ENCODE peak calls at places on chromosomes 5 and 9, in six cellular contexts. One of them, this sample, is unnamed.

GRCh38 chr5:170028124-170028523 is 47.8 kb upstream of the INSYN2B start:
- DNase-seq in hepatocyte: no peak
- DNase-seq in fibroblast of lung: no peak
- DNase-seq in OCI-LY7: no peak
- DNase-seq in stomach: no peak
- DNase-seq in brain microvascular endothelial cell: no peak
- DNase-seq in this sample: no peak

GRCh38 chr9:111740739-111741138 is 54.0 kb downstream of the SHOC1 start:
- DNase-seq in hepatocyte: no peak
- DNase-seq in fibroblast of lung: no peak
- DNase-seq in OCI-LY7: no peak
- DNase-seq in stomach: no peak
- DNase-seq in brain microvascular endothelial cell: no peak
- DNase-seq in this sample: no peak

GRCh38 chr9:96382175-96382574 is 1.3 kb downstream of the SLC35D2 start:
- DNase-seq in hepatocyte: no peak
- DNase-seq in fibroblast of lung: peak
- DNase-seq in OCI-LY7: no peak
- DNase-seq in stomach: no peak
- DNase-seq in brain microvascular endothelial cell: peak
- DNase-seq in this sample: no peak

GRCh38 chr5:5018560-5018935 is 121.6 kb upstream of the ADAMTS16 start:
- DNase-seq in hepatocyte: no peak
- DNase-seq in fibroblast of lung: peak
- DNase-seq in OCI-LY7: no peak
- DNase-seq in stomach: no peak
- DNase-seq in brain microvascular endothelial cell: peak
- DNase-seq in this sample: no peak

GRCh38 chr5:69415584-69415958 is 655 bp downstream of the MARVELD2 start:
- DNase-seq in hepatocyte: peak
- DNase-seq in fibroblast of lung: no peak
- DNase-seq in OCI-LY7: no peak
- DNase-seq in stomach: peak
- DNase-seq in brain microvascular endothelial cell: no peak
- DNase-seq in this sample: no peak

GRCh38 chr9:125795970-125796596 is 48.9 kb downstream of the PBX3 start:
- DNase-seq in hepatocyte: no peak
- DNase-seq in fibroblast of lung: no peak
- DNase-seq in OCI-LY7: no peak
- DNase-seq in stomach: no peak
- DNase-seq in brain microvascular endothelial cell: no peak
- DNase-seq in this sample: no peak

GRCh38 chr9:36770025-36770424 is 197.3 kb downstream of the MELK start:
- DNase-seq in hepatocyte: no peak
- DNase-seq in fibroblast of lung: no peak
- DNase-seq in OCI-LY7: no peak
- DNase-seq in stomach: no peak
- DNase-seq in brain microvascular endothelial cell: no peak
- DNase-seq in this sample: no peak

GRCh38 chr5:10703676-10704075 is 57.4 kb downstream of the DAP start:
- DNase-seq in hepatocyte: no peak
- DNase-seq in fibroblast of lung: no peak
- DNase-seq in OCI-LY7: no peak
- DNase-seq in stomach: peak
- DNase-seq in brain microvascular endothelial cell: no peak
- DNase-seq in this sample: peak

GRCh38 chr5:14489643-14490042 is 91.9 kb upstream of the OTULINL start:
- DNase-seq in hepatocyte: no peak
- DNase-seq in fibroblast of lung: no peak
- DNase-seq in OCI-LY7: no peak
- DNase-seq in stomach: no peak
- DNase-seq in brain microvascular endothelial cell: no peak
- DNase-seq in this sample: no peak

GRCh38 chr5:50934343-50934742 is 267.9 kb downstream of the PARP8 start:
- DNase-seq in hepatocyte: no peak
- DNase-seq in fibroblast of lung: no peak
- DNase-seq in OCI-LY7: no peak
- DNase-seq in stomach: no peak
- DNase-seq in brain microvascular endothelial cell: no peak
- DNase-seq in this sample: no peak

GRCh38 chr5:88827997-88828396 is 55.0 kb downstream of the MEF2C start:
- DNase-seq in hepatocyte: no peak
- DNase-seq in fibroblast of lung: peak
- DNase-seq in OCI-LY7: no peak
- DNase-seq in stomach: no peak
- DNase-seq in brain microvascular endothelial cell: no peak
- DNase-seq in this sample: no peak

GRCh38 chr9:119868694-119869093 is 499.5 kb upstream of the BRINP1 start:
- DNase-seq in hepatocyte: peak
- DNase-seq in fibroblast of lung: no peak
- DNase-seq in OCI-LY7: no peak
- DNase-seq in stomach: peak
- DNase-seq in brain microvascular endothelial cell: no peak
- DNase-seq in this sample: no peak

GRCh38 chr9:2630158-2630557 is 8.6 kb downstream of the VLDLR start:
- DNase-seq in hepatocyte: no peak
- DNase-seq in fibroblast of lung: no peak
- DNase-seq in OCI-LY7: no peak
- DNase-seq in stomach: no peak
- DNase-seq in brain microvascular endothelial cell: no peak
- DNase-seq in this sample: no peak

GRCh38 chr5:130109152-130109551 is 204.9 kb downstream of the CHSY3 start:
- DNase-seq in hepatocyte: peak
- DNase-seq in fibroblast of lung: peak
- DNase-seq in OCI-LY7: peak
- DNase-seq in stomach: no peak
- DNase-seq in brain microvascular endothelial cell: no peak
- DNase-seq in this sample: no peak

GRCh38 chr9:99505915-99506314 is 283.8 kb downstream of the SEC61B start:
- DNase-seq in hepatocyte: no peak
- DNase-seq in fibroblast of lung: peak
- DNase-seq in OCI-LY7: no peak
- DNase-seq in stomach: no peak
- DNase-seq in brain microvascular endothelial cell: no peak
- DNase-seq in this sample: no peak

GRCh38 chr5:171521219-171521633 is 101.8 kb downstream of the FGF18 start:
- DNase-seq in hepatocyte: peak
- DNase-seq in fibroblast of lung: peak
- DNase-seq in OCI-LY7: no peak
- DNase-seq in stomach: no peak
- DNase-seq in brain microvascular endothelial cell: peak
- DNase-seq in this sample: no peak

GRCh38 chr9:7780261-7780988 is 19.2 kb downstream of the DMAC1 start:
- DNase-seq in hepatocyte: peak
- DNase-seq in fibroblast of lung: peak
- DNase-seq in OCI-LY7: no peak
- DNase-seq in stomach: no peak
- DNase-seq in brain microvascular endothelial cell: peak
- DNase-seq in this sample: no peak

GRCh38 chr9:115058684-115059315 is 59.2 kb downstream of the TNC start:
- DNase-seq in hepatocyte: no peak
- DNase-seq in fibroblast of lung: peak
- DNase-seq in OCI-LY7: no peak
- DNase-seq in stomach: no peak
- DNase-seq in brain microvascular endothelial cell: peak
- DNase-seq in this sample: peak

GRCh38 chr5:179243333-179243732 is 101.9 kb downstream of the ADAMTS2 start:
- DNase-seq in hepatocyte: peak
- DNase-seq in fibroblast of lung: peak
- DNase-seq in OCI-LY7: no peak
- DNase-seq in stomach: no peak
- DNase-seq in brain microvascular endothelial cell: peak
- DNase-seq in this sample: no peak

GRCh38 chr5:72183231-72183630 is 76.0 kb downstream of the MAP1B start:
- DNase-seq in hepatocyte: no peak
- DNase-seq in fibroblast of lung: peak
- DNase-seq in OCI-LY7: no peak
- DNase-seq in stomach: no peak
- DNase-seq in brain microvascular endothelial cell: no peak
- DNase-seq in this sample: no peak

GRCh38 chr5:134175874-134176522 is 752 bp downstream of the SKP1 start:
- DNase-seq in hepatocyte: no peak
- DNase-seq in fibroblast of lung: peak
- DNase-seq in OCI-LY7: peak
- DNase-seq in stomach: peak
- DNase-seq in brain microvascular endothelial cell: peak
- DNase-seq in this sample: no peak

GRCh38 chr5:134177197-134178171 is 734 bp upstream of the SKP1 start:
- DNase-seq in hepatocyte: peak
- DNase-seq in fibroblast of lung: peak
- DNase-seq in OCI-LY7: peak
- DNase-seq in stomach: peak
- DNase-seq in brain microvascular endothelial cell: peak
- DNase-seq in this sample: peak

GRCh38 chr5:134176523-134177196 is at the start of gene SKP1:
- DNase-seq in hepatocyte: peak
- DNase-seq in fibroblast of lung: peak
- DNase-seq in OCI-LY7: peak
- DNase-seq in stomach: peak
- DNase-seq in brain microvascular endothelial cell: peak
- DNase-seq in this sample: peak

GRCh38 chr5:134171972-134172371 is 4.8 kb downstream of the SKP1 start:
- DNase-seq in hepatocyte: no peak
- DNase-seq in fibroblast of lung: no peak
- DNase-seq in OCI-LY7: no peak
- DNase-seq in stomach: peak
- DNase-seq in brain microvascular endothelial cell: no peak
- DNase-seq in this sample: no peak

DNA sequence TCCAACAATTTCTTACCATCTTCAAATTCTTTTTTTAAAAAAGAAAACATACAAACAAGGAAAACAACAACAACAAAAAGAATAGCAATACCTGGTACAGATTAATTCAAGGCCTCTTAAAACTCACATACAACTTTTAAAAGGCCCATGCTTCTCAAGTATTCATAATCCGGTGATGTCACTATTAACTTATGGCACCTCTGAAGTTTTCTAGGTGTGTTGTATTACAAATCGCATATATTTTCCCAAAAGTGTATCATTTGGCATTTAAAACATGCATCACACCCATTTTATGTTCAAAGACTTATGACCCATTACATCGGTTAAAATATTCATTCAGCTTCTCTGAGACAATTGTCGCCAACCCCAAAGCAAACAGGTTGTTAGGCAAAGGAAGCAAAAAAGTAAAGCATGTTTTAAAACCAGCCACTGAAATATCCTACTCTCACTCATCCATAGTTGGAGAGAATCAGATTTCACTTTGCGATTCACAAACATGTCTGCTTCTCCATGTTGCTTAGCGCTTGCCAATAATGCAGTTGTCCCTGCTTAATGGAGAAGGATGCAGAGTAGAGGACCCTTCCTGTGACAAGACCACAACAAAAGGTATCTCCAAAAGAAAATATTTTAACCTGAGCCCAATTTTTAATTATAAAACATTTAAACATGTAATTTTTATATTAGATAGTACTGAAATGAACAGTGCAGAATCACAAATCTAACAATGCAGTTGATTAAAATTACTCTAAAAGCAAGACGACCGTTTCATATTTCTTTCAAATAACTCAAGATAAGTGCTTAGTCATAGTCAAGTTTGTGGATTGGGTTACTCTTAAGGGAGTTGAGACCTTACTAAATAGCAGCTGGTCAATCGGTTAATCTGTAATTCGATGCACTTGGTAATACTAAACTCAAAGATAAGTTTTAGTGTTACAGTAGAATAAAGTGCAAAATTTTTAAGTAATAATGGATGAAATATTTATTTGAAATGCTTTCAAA is 1.6 kb downstream of the SKP1 start:
- DNase-seq in hepatocyte: no peak
- DNase-seq in fibroblast of lung: peak
- DNase-seq in OCI-LY7: peak
- DNase-seq in stomach: no peak
- DNase-seq in brain microvascular endothelial cell: peak
- DNase-seq in this sample: no peak
- H3K27ac ChIP-seq in hepatocyte: peak
- H3K27ac ChIP-seq in fibroblast of lung: peak
- H3K27ac ChIP-seq in OCI-LY7: peak
- H3K27ac ChIP-seq in stomach: peak
- H3K27ac ChIP-seq in brain microvascular endothelial cell: peak
- H3K27ac ChIP-seq in this sample: no peak

DNA sequence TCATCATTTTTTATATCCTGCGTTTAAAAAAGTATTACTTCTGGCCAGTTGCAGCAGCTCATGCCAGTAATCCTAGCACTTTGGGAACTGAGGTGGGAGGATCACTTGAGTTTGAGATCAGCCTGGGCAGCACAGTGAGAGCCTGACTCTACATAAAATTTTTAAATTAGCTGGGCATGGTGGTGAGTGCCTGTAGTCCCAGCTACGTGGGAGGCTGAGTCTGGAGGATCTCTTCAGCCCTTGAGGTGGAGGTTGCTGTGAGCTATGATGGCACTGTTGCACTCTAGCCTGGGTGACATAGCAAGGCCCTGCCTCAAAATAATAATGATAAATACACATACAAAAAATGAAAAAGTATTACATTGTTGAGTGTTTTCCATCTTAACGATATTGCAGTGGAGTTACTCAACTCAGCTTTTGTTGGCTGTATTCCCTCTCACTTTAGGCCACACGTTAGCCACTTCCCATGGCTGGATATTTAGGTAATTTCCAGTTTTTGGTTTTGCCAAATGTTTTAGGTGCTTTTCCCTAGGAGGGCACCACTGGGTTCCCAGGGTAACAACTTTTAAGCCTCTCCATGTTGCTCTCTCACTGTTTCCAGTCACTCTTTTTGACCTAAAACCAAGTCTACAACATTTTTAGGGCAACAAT is 20.6 kb downstream of the SHB start:
- DNase-seq in hepatocyte: no peak
- DNase-seq in fibroblast of lung: peak
- DNase-seq in OCI-LY7: no peak
- DNase-seq in stomach: no peak
- DNase-seq in brain microvascular endothelial cell: no peak
- DNase-seq in this sample: peak
- H3K27ac ChIP-seq in hepatocyte: peak
- H3K27ac ChIP-seq in fibroblast of lung: peak
- H3K27ac ChIP-seq in OCI-LY7: no peak
- H3K27ac ChIP-seq in stomach: peak
- H3K27ac ChIP-seq in brain microvascular endothelial cell: peak
- H3K27ac ChIP-seq in this sample: peak

DNA sequence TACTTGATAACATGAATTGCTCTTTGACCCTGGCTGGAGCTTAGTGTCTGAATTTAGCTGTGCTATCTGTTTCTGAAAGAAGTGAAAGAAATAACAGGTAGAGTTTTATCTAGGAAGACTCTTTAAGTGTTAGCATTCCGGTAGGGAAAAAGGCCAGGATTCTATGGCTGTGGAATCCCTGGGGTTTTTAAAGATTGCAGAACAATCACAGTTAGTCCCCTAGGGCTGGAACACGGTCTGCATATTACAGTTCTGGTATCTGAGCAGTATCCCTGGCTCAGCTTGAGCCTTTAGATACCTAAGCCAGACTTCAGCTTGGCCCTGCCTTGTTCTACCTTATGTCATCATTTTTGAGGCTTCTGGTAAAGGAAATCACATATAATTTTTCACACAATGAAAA is 411.1 kb downstream of the CETN3 start:
- DNase-seq in hepatocyte: no peak
- DNase-seq in fibroblast of lung: no peak
- DNase-seq in OCI-LY7: no peak
- DNase-seq in stomach: no peak
- DNase-seq in brain microvascular endothelial cell: no peak
- DNase-seq in this sample: no peak
- H3K27ac ChIP-seq in hepatocyte: no peak
- H3K27ac ChIP-seq in fibroblast of lung: no peak
- H3K27ac ChIP-seq in OCI-LY7: no peak
- H3K27ac ChIP-seq in stomach: no peak
- H3K27ac ChIP-seq in brain microvascular endothelial cell: no peak
- H3K27ac ChIP-seq in this sample: no peak

GRCh38 chr5:159449925-159450324 is 119.6 kb upstream of the IL12B start:
- DNase-seq in hepatocyte: no peak
- DNase-seq in fibroblast of lung: peak
- DNase-seq in OCI-LY7: no peak
- DNase-seq in stomach: no peak
- DNase-seq in brain microvascular endothelial cell: no peak
- DNase-seq in this sample: no peak
- H3K27ac ChIP-seq in hepatocyte: no peak
- H3K27ac ChIP-seq in fibroblast of lung: no peak
- H3K27ac ChIP-seq in OCI-LY7: no peak
- H3K27ac ChIP-seq in stomach: no peak
- H3K27ac ChIP-seq in brain microvascular endothelial cell: no peak
- H3K27ac ChIP-seq in this sample: no peak

This sample was measured in kidney.